ENCODE peak calls at places on chromosomes 1 and 21, in eight cellular contexts. F, K, T, O, Y, W, X and J are unnamed samples.

GRCh38 chr1:7374761-7375160 is 396.3 kb upstream of the VAMP3 start:
- DNase-seq in X (no peak), W (no peak), K (no peak), O (no peak), T (no peak), Y (no peak), F (no peak), J (no peak)

GRCh38 chr1:8078176-8078671 is 52.1 kb upstream of the ERRFI1 start:
- DNase-seq in K (peak), T (peak), Y (no peak), O (peak), X (peak), F (no peak), W (peak), J (peak)

GRCh38 chr1:3312310-3312734 is 142.1 kb upstream of the ARHGEF16 start:
- DNase-seq in T (no peak), O (no peak), X (no peak), Y (no peak), K (no peak), F (peak), W (no peak), J (no peak)

GRCh38 chr1:41454406-41454805 is 30.1 kb downstream of the EDN2 start:
- DNase-seq in O (no peak), Y (no peak), T (no peak), K (no peak), F (no peak), W (no peak), X (no peak), J (no peak)

GRCh38 chr1:103160281-103160680 is 52.0 kb upstream of the COL11A1 start:
- DNase-seq in X (peak), Y (no peak), K (no peak), W (no peak), T (no peak), F (no peak), O (no peak), J (no peak)

GRCh38 chr1:243731974-243732373 is 118.1 kb downstream of the AKT3 start:
- DNase-seq in K (no peak), Y (no peak), X (no peak), W (no peak), F (no peak), O (no peak), T (no peak), J (no peak)

GRCh38 chr1:161046574-161047167 is 894 bp upstream of the USF1 start:
- DNase-seq in K (no peak), X (no peak), O (no peak), F (no peak), W (no peak), Y (no peak), T (no peak), J (no peak)

GRCh38 chr1:62333431-62333830 is 14.2 kb upstream of the KANK4 start:
- DNase-seq in X (no peak), Y (no peak), T (no peak), O (peak), W (no peak), K (no peak), F (no peak), J (no peak)

GRCh38 chr21:29175408-29176147 is 45.1 kb downstream of the MAP3K7CL start:
- DNase-seq in F (no peak), Y (peak), K (peak), O (peak), W (peak), X (peak), T (no peak), J (no peak)

GRCh38 chr1:196078691-196079090 is 529.5 kb downstream of the KCNT2 start:
- DNase-seq in Y (no peak), T (no peak), O (peak), F (no peak), X (peak), K (no peak), W (no peak), J (no peak)

GRCh38 chr1:96370752-96371151 is 350.8 kb upstream of the PTBP2 start:
- DNase-seq in X (peak), T (peak), Y (peak), F (no peak), K (peak), W (peak), O (peak), J (peak)

GRCh38 chr1:2213576-2214505 is 14.3 kb upstream of the SKI start:
- DNase-seq in F (peak), O (no peak), X (peak), W (peak), T (no peak), K (peak), Y (no peak), J (no peak)

GRCh38 chr1:75719810-75720209 is 4.7 kb upstream of the ACADM start:
- DNase-seq in W (no peak), Y (no peak), F (no peak), K (no peak), X (no peak), T (no peak), O (no peak), J (no peak)

GRCh38 chr1:110544753-110545152 is 25.8 kb upstream of the KCNA10 start:
- DNase-seq in F (no peak), X (no peak), W (no peak), O (no peak), K (no peak), T (no peak), Y (no peak), J (no peak)

GRCh38 chr1:66533804-66534745 is at the start of gene SGIP1:
- DNase-seq in Y (no peak), F (peak), X (peak), T (no peak), O (no peak), W (peak), K (peak), J (peak)

GRCh38 chr1:194598098-194598497 is 1411.7 kb upstream of the B3GALT2 start:
- DNase-seq in X (no peak), K (no peak), T (no peak), Y (no peak), O (no peak), W (no peak), F (no peak), J (no peak)

GRCh38 chr1:183287191-183287675 is 101.2 kb downstream of the LAMC2 start:
- DNase-seq in Y (no peak), T (peak), K (peak), X (peak), O (no peak), W (peak), F (peak), J (no peak)

GRCh38 chr1:63004868-63005267 is 220.9 kb downstream of the ATG4C start:
- DNase-seq in W (no peak), Y (no peak), K (no peak), F (no peak), X (no peak), T (peak), O (peak), J (no peak)

GRCh38 chr1:54275349-54275748 is 75.4 kb downstream of the MRPL37 start:
- DNase-seq in O (peak), F (peak), X (peak), T (no peak), W (peak), Y (peak), K (no peak), J (no peak)

GRCh38 chr1:10084045-10084444 is 51.3 kb downstream of the UBE4B start:
- DNase-seq in K (no peak), Y (no peak), T (no peak), O (no peak), F (no peak), W (no peak), X (no peak), J (no peak)

GRCh38 chr1:65527672-65528071 is 107.2 kb downstream of the LEPR start:
- DNase-seq in T (no peak), K (no peak), F (no peak), W (no peak), X (no peak), O (no peak), Y (no peak), J (peak)

GRCh38 chr21:16908087-16908486 is 604.8 kb upstream of the CXADR start:
- DNase-seq in W (no peak), O (peak), F (no peak), K (no peak), T (peak), X (no peak), Y (peak), J (peak)

GRCh38 chr1:7474786-7475502 is 296.2 kb upstream of the VAMP3 start:
- DNase-seq in W (no peak), K (no peak), Y (no peak), F (no peak), O (peak), X (no peak), T (no peak), J (no peak)

GRCh38 chr1:235100124-235100801 is 28.4 kb downstream of the TOMM20 start:
- DNase-seq in T (no peak), X (no peak), Y (no peak), K (no peak), F (peak), W (no peak), O (no peak), J (no peak)

GRCh38 chr1:160876311-160876710 is 8.7 kb downstream of the ITLN1 start:
- DNase-seq in O (no peak), F (no peak), T (no peak), W (no peak), Y (no peak), X (no peak), K (no peak), J (no peak)

DNA sequence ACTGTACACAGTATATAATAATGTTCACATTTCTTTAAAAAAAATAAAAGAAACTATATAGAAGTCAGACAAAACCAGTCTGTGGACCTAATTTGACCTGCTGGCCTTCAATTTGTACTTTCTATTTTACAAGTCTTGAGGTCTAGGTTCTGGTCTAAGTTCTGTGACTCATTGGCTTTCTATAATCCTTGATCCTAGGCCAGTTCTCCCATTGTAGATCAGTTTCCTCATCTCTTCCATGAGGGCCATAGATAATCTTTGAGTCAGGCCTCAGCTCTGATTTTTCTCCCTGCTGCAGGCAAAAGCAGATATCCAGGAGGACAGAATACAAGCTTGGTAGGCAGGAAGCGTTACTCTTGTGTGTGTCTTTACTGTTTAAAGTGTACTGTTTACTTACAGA is 603.7 kb upstream of the CAMK1G start:
- DNase-seq in K (no peak), W (no peak), O (peak), F (no peak), Y (no peak), X (no peak), T (no peak), J (no peak)
- TF ChIP-seq CTCF in K (no peak), W (no peak), O (no peak), F (no peak), Y (no peak), X (no peak), T (no peak), J (no peak)

GRCh38 chr1:150161747-150162581 is 12.2 kb downstream of the PLEKHO1 start:
- DNase-seq in O (no peak), T (peak), K (peak), Y (no peak), W (no peak), X (peak), F (no peak), J (no peak)
- TF ChIP-seq CTCF in O (peak), T (peak), K (no peak), Y (no peak), W (no peak), X (peak), F (no peak), J (no peak)

GRCh38 chr1:198686069-198686728 is 47.4 kb downstream of the PTPRC start:
- DNase-seq in T (peak), F (no peak), O (peak), Y (no peak), X (peak), K (peak), W (peak), J (no peak)
- TF ChIP-seq CTCF in T (no peak), F (peak), O (peak), Y (peak), X (peak), K (peak), W (peak), J (no peak)

GRCh38 chr1:238913210-238913609 is 473.2 kb upstream of the CHRM3 start:
- DNase-seq in T (no peak), F (no peak), K (no peak), O (no peak), Y (no peak), W (no peak), X (no peak), J (no peak)

GRCh38 chr1:238912148-238912547 is 474.2 kb upstream of the CHRM3 start:
- DNase-seq in X (no peak), O (no peak), T (no peak), Y (no peak), W (no peak), F (no peak), K (no peak), J (no peak)

GRCh38 chr1:238916828-238917227 is 469.5 kb upstream of the CHRM3 start:
- DNase-seq in O (peak), W (no peak), K (no peak), F (no peak), X (no peak), T (no peak), Y (no peak), J (no peak)

GRCh38 chr1:238914346-238914745 is 472.0 kb upstream of the CHRM3 start:
- DNase-seq in O (no peak), F (no peak), K (no peak), T (no peak), W (no peak), Y (no peak), X (no peak), J (no peak)
- TF ChIP-seq CTCF in O (no peak), F (no peak), K (no peak), T (no peak), W (no peak), Y (no peak), X (no peak), J (no peak)

DNA sequence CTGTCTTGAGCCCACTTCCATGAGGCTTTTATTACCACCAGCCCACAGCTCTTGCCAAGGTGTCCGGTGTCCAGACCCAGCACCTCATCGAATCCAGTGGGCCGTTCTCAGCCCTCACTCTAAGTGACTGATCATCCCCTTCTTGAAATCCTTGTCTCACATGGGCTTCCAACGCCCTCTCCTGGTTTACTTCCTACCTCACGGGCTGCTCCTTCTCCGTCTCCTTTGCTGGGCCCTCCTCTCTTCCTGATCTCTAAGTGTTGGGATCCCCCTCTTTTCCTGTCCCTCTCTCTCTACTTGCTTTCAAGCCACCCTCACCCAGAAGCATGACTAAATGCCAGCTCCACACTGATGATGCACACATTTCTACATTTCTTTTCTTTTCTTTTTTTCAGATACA is 9.0 kb upstream of the RHBG start:
- DNase-seq in T (no peak), O (peak), F (no peak), X (peak), Y (no peak), K (no peak), W (peak), J (no peak)
- TF ChIP-seq CTCF in T (peak), O (peak), F (no peak), X (peak), Y (peak), K (peak), W (no peak), J (peak)

GRCh38 chr1:229848762-229849677 is 218.0 kb upstream of the GALNT2 start:
- DNase-seq in W (peak), T (no peak), X (peak), Y (no peak), O (peak), F (no peak), K (peak), J (no peak)
- TF ChIP-seq CTCF in W (peak), T (peak), X (peak), Y (peak), O (peak), F (peak), K (peak), J (peak)

DNA sequence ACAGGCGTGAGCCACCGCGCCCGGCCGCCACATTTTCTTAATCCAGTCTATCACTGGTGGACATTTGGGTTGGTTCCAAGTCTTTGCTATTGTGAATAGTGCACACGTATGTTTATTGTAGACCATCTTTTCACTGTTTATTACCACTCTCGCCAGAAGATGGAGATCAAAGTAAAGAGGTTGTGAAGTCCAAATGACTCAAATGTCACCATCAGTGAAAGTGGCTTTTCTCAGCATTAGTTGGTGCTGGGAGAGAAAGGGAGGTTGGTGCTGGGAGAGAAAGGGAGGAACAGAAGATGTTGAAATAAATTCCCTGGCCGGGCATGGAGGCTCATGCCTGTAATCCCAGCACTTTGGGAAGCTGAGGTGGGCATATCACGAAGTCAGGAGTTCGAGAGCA is 10.4 kb upstream of the UHMK1 start:
- DNase-seq in O (no peak), F (no peak), T (no peak), W (no peak), Y (no peak), X (no peak), K (no peak), J (no peak)
- TF ChIP-seq CTCF in O (peak), F (no peak), T (no peak), W (no peak), Y (no peak), X (no peak), K (no peak), J (no peak)